ENCODE peak calls at places on chromosomes 16 and 17, in eight cellular contexts. S is HCT116, J is GM23338, Y is Panc1, W is stomach, H is sigmoid colon, O is esophagus muscularis mucosa, M is GM12878. B is an unnamed sample.

GRCh38 chr16:77971306-77972131 is 50.8 kb upstream of the CLEC3A start:
- DNase-seq in S (peak), J (peak), Y (peak), W (peak), H (peak), O (no peak), M (no peak), B (peak)

GRCh38 chr16:53865492-53865863 is 161.5 kb downstream of the FTO start:
- DNase-seq in H (no peak), S (peak), W (no peak), J (peak), O (no peak), Y (no peak), M (peak), B (no peak)

GRCh38 chr17:2701161-2701995 is 10.2 kb downstream of the CLUH start:
- DNase-seq in H (peak), W (no peak), M (no peak), O (no peak), Y (no peak), J (no peak), S (no peak), B (peak)

GRCh38 chr16:66408181-66409048 is 18.7 kb upstream of the BEAN1 start:
- DNase-seq in W (no peak), O (no peak), H (no peak), S (peak), J (peak), M (no peak), Y (peak), B (peak)

GRCh38 chr16:11636172-11636721 is 32.0 kb upstream of the SNN start:
- DNase-seq in S (no peak), Y (no peak), H (no peak), W (peak), O (no peak), M (no peak), J (peak), B (no peak)

GRCh38 chr16:31055613-31056012 is 18.4 kb downstream of the ZNF668 start:
- DNase-seq in M (no peak), H (no peak), J (peak), S (no peak), W (no peak), Y (no peak), O (no peak), B (no peak)

GRCh38 chr17:32569171-32570080 is 82.6 kb downstream of the CDK5R1 start:
- DNase-seq in J (no peak), S (no peak), O (no peak), W (no peak), H (no peak), Y (no peak), M (peak), B (no peak)

GRCh38 chr16:15415411-15416070 is 18.8 kb upstream of the BMERB1 start:
- DNase-seq in W (no peak), J (no peak), O (no peak), M (no peak), Y (no peak), H (no peak), S (no peak), B (no peak)

GRCh38 chr16:89670496-89671431 is 13.1 kb downstream of the SPATA33 start:
- DNase-seq in S (no peak), Y (no peak), M (no peak), J (no peak), O (no peak), H (no peak), W (no peak), B (no peak)

GRCh38 chr17:55448681-55449080 is 27.0 kb upstream of the MMD start:
- DNase-seq in J (no peak), S (no peak), Y (no peak), M (no peak), H (no peak), O (no peak), W (no peak), B (no peak)

GRCh38 chr16:86029131-86029741 is 130.3 kb downstream of the IRF8 start:
- DNase-seq in H (peak), J (peak), M (no peak), W (peak), O (no peak), Y (no peak), S (no peak), B (peak)

GRCh38 chr17:58969156-58969555 is 137.5 kb downstream of the TRIM37 start:
- DNase-seq in O (no peak), W (no peak), J (peak), H (no peak), Y (no peak), S (no peak), M (no peak), B (no peak)

GRCh38 chr16:1134776-1135458 is 18.0 kb upstream of the CACNA1H start:
- DNase-seq in Y (no peak), J (no peak), S (no peak), O (no peak), W (peak), H (no peak), M (no peak), B (no peak)

GRCh38 chr16:30997887-30998711 is 12.3 kb downstream of the STX1B start:
- DNase-seq in O (no peak), Y (no peak), H (no peak), W (no peak), J (peak), M (no peak), S (peak), B (no peak)

GRCh38 chr17:4969551-4970231 is 2.1 kb upstream of the SPAG7 start:
- DNase-seq in O (no peak), Y (no peak), W (no peak), M (no peak), H (peak), S (no peak), J (no peak), B (no peak)

GRCh38 chr17:35731932-35732805 is 730 bp downstream of the RASL10B start:
- DNase-seq in W (no peak), H (no peak), S (no peak), O (no peak), M (no peak), J (peak), Y (no peak), B (peak)

GRCh38 chr17:83202002-83203000 is 122.9 kb downstream of the METRNL start:
- DNase-seq in O (no peak), W (peak), H (peak), M (no peak), S (no peak), Y (no peak), J (no peak), B (peak)

GRCh38 chr16:11188801-11189740 is 66.9 kb downstream of the SOCS1 start:
- DNase-seq in S (no peak), Y (no peak), M (no peak), J (no peak), W (peak), H (no peak), O (no peak), B (peak)

GRCh38 chr16:19291459-19291858 is 5.9 kb downstream of the CLEC19A start:
- DNase-seq in W (no peak), S (no peak), H (no peak), J (peak), Y (no peak), O (no peak), M (no peak), B (no peak)

GRCh38 chr17:21513012-21513570 is 136.9 kb downstream of the KCNJ12 start:
- DNase-seq in J (peak), M (no peak), H (peak), S (peak), W (peak), Y (peak), O (peak), B (peak)

GRCh38 chr17:21511368-21512195 is 135.4 kb downstream of the KCNJ12 start:
- DNase-seq in O (no peak), S (peak), H (peak), M (no peak), J (peak), Y (peak), W (peak), B (peak)

GRCh38 chr17:21510686-21511367 is 134.7 kb downstream of the KCNJ12 start:
- DNase-seq in O (no peak), M (no peak), J (no peak), S (no peak), W (no peak), Y (no peak), H (no peak), B (no peak)

DNA sequence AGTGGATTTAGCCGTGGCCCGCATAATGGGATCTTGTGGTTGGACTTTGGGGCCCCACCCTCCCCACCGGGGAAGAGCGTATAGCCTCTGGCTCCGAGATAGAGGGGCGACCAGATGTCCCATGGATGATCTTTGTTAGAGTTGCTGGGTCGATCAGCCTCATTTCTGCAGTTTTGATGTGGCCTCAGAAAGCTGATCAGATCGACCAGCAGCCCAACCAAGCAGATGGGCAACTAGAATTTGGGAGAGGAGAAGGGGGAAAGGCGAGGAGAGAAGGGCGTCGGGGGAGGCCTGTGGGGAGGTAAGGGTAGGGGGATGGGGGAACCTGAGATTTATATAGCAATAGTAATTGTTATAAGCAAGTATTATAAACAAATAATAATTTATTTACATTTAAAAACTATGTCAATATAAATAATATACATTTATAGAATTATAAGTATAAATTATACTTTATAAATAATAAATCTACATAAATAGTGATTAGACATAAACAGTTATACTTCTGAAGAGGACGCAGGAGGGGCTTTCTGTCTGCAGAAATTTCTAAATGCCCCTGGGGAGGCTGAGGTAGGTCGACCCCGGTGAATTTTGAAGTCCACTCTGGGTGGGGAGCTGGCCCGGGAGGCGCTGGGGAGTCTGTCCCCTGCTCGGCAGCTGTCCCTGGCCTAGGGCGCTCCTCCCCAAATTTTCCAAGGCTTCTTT is 136.3 kb downstream of the KCNJ12 start:
- DNase-seq in W (no peak), S (no peak), J (no peak), M (no peak), H (no peak), Y (no peak), O (peak), B (no peak)
- H3K4me3 ChIP-seq in W (no peak), S (peak), J (peak), M (no peak), H (no peak), Y (peak), O (peak), B (no peak)

GRCh38 chr17:44066204-44066930 is at the start of gene LSM12:
- DNase-seq in J (peak), S (peak), Y (no peak), W (peak), M (peak), H (peak), O (peak), B (peak)
- TF ChIP-seq POLR2AphosphoS5 in J (peak), S (peak), Y (no peak), W (peak), M (peak), H (peak), O (peak), B (no peak)

GRCh38 chr16:81567987-81568748 is 123.6 kb downstream of the CMIP start:
- DNase-seq in Y (no peak), W (peak), S (no peak), H (no peak), M (no peak), J (no peak), O (no peak), B (peak)
- H3K4me3 ChIP-seq in Y (no peak), W (no peak), S (no peak), H (no peak), M (no peak), J (no peak), O (no peak), B (no peak)

GRCh38 chr16:70427786-70428177 is 11.1 kb downstream of the ST3GAL2 start:
- DNase-seq in S (no peak), W (no peak), Y (no peak), O (no peak), H (no peak), M (no peak), J (no peak), B (no peak)

GRCh38 chr16:70432304-70432799 is 6.5 kb downstream of the ST3GAL2 start:
- DNase-seq in Y (no peak), H (no peak), S (no peak), J (no peak), M (no peak), W (no peak), O (no peak), B (no peak)

GRCh38 chr16:70430667-70431536 is 8.0 kb downstream of the ST3GAL2 start:
- DNase-seq in Y (no peak), J (peak), W (no peak), O (no peak), S (no peak), H (no peak), M (peak), B (no peak)

GRCh38 chr16:70429888-70430666 is 8.8 kb downstream of the ST3GAL2 start:
- DNase-seq in H (no peak), W (no peak), S (no peak), O (no peak), J (no peak), Y (no peak), M (peak), B (no peak)

DNA sequence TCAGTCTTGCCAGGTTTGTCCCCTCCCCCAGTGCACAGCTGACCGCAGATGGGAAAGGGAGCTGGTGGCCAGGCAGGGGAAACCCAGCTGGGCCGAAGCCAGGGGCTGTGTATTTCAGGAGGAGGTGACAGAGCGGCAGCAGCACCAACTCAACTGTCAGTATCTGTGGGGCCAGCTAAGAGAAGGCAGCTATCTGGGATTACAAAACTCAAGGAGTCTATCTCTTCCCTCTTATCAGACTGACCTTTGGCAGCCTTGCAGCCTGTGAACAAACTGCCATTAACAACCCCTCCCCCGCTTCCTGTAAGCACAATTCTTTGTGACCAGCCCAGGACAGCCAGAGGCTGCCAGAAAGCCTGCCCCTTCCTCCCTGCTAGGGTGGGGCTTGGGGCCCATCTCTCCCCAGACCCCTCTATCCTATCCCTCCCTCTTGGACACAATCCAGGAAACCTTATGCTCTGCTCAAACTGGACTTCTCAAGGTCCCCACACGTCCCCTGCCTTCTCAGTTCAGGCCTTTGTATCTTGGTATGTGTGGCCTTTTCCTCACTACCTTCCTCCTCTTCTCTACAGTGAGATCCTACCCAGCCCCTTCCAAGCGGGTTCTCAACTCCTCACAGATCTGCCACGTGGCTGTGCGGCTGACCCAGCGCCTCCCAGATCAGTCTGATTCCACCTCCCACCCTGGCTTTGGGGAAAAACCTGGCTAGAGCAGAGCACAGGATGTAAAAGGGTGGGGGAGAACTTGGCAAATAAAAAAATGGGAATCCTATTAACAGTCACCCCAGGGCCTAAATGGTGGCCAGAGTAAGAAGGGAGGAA is 10.5 kb downstream of the ST3GAL2 start:
- DNase-seq in M (peak), H (peak), S (peak), O (peak), Y (peak), W (peak), J (peak), B (peak)
- TF ChIP-seq POLR2AphosphoS5 in M (peak), H (no peak), S (peak), O (peak), Y (peak), W (peak), J (peak), B (peak)

GRCh38 chr17:7955414-7956042 is 23.5 kb downstream of the CNTROB start:
- DNase-seq in M (no peak), O (no peak), Y (no peak), H (no peak), J (no peak), S (no peak), W (no peak), B (no peak)
- H3K4me3 ChIP-seq in M (no peak), O (no peak), Y (no peak), H (no peak), J (no peak), S (no peak), W (no peak), B (no peak)

GRCh38 chr17:77266891-77267341 is 126.1 kb downstream of the SEC14L1 start:
- DNase-seq in Y (no peak), H (no peak), W (no peak), O (no peak), S (no peak), M (no peak), J (peak), B (no peak)
- TF ChIP-seq POLR2AphosphoS5 in Y (no peak), H (no peak), W (no peak), O (no peak), S (no peak), M (no peak), J (no peak), B (no peak)

GRCh38 chr17:45424769-45425124 is 7.9 kb downstream of the ARHGAP27 start:
- DNase-seq in H (no peak), M (no peak), W (no peak), J (no peak), S (no peak), Y (no peak), O (no peak), B (no peak)

GRCh38 chr17:45427181-45427835 is 5.4 kb downstream of the ARHGAP27 start:
- DNase-seq in Y (no peak), M (no peak), O (no peak), J (no peak), H (no peak), W (no peak), S (no peak), B (no peak)

GRCh38 chr17:45425125-45425983 is 7.3 kb downstream of the ARHGAP27 start:
- DNase-seq in J (peak), Y (no peak), M (no peak), W (peak), H (no peak), S (peak), O (no peak), B (peak)

GRCh38 chr17:45426561-45426960 is 6.1 kb downstream of the ARHGAP27 start:
- DNase-seq in S (no peak), Y (no peak), W (no peak), H (no peak), O (no peak), M (no peak), J (no peak), B (no peak)

DNA sequence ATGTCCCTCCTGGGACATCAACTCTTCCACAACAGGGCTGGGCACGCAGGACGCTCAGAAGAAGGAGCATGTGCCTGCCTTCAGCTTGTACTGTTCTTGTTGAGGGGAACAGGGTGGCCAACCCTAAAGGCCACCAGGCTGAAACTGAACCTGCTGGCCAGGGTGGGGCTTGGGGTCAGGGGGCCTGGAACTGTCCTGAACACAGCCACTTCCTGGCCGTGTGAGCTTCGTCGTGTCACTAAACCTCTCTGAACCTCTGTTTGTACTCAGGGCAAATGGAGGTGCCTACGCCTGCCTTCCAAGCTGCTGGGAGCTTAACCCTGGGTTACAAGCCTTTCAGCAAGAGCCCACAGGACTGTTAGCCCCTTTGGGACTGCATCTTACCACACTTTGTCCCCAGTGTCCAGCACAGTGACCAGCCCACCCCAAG is 6.7 kb downstream of the ARHGAP27 start:
- DNase-seq in J (no peak), S (no peak), M (no peak), H (no peak), O (no peak), W (no peak), Y (no peak), B (no peak)
- H3K4me3 ChIP-seq in J (no peak), S (peak), M (no peak), H (no peak), O (no peak), W (no peak), Y (peak), B (no peak)

DNA sequence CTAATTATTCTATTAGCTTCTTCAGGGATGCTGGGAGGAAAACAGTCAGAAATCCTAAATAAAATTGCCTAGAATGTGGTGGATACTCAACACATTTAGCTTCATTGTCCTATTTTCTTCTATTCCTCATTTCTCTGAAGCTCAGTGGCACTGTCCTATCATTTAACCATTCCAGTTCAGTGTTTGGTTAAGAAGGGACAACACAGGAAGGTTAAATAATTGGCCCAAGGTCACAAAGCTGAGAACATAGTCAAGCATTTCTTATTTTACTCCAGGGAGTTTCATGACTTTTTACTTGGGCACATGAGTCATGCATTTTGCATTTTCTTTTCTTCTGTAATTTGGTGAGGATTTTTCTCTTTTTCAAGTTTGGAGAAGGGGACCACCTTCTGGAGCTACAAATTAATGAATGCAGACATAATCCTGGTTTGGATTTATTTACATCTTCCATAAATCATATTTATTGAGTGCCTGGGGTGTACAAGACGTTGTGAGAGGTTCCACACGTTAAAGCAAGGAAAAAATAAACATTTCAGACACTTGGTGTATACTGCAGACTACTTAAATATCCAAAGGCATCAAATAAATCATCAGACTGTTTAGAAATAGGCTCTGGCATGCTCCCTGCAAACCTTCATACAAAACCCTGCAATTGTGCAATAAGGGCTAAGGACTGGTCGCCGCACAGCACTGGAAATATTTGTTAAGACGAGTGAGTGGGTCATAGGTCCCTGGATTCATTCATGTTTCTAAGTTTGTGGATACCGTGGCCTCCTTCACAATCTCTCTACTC is 263.9 kb downstream of the MAF start:
- DNase-seq in O (no peak), J (no peak), S (no peak), Y (no peak), W (no peak), M (no peak), H (peak), B (no peak)
- TF ChIP-seq POLR2AphosphoS5 in O (no peak), J (no peak), S (no peak), Y (no peak), W (peak), M (no peak), H (peak), B (no peak)

B was measured in breast epithelium.